ENCODE peak calls at places on chromosomes 6 and 20, in seven cellular contexts. N is right cardiac atrium; R is fibroblast of lung; I is heart right ventricle; L is H9; Z is A549; S is CD8-positive, alpha-beta memory T cell. X is an unnamed sample.

GRCh38 chr20:6848041-6848440 is 80.6 kb downstream of the BMP2 start:
- DNase-seq in N (no peak), R (no peak), I (no peak), L (no peak), Z (no peak), S (no peak), X (no peak)

GRCh38 chr20:58636983-58637421 is 14.1 kb upstream of the STX16 start:
- DNase-seq in N (no peak), R (no peak), I (no peak), L (no peak), Z (no peak), S (no peak), X (no peak)

GRCh38 chr6:170132561-170132991 is 158.3 kb downstream of the DLL1 start:
- DNase-seq in N (no peak), R (no peak), I (no peak), L (no peak), Z (no peak), S (no peak), X (no peak)

GRCh38 chr20:23396961-23397620 is 24.2 kb downstream of the NAPB start:
- DNase-seq in N (no peak), R (peak; percentile 12), I (no peak), L (no peak), Z (no peak), S (no peak), X (no peak)

GRCh38 chr6:27591660-27592059 is 118.8 kb upstream of the ZNF184 start:
- DNase-seq in N (no peak), R (peak; percentile 49), I (no peak), L (peak; percentile 47), Z (no peak), S (no peak), X (no peak)

GRCh38 chr6:42429042-42429574 is 22.6 kb downstream of the TRERF1 start:
- DNase-seq in N (no peak), R (no peak), I (no peak), L (no peak), Z (no peak), S (no peak), X (no peak)

GRCh38 chr6:49333345-49334120 is 129.5 kb downstream of the MMUT start:
- DNase-seq in N (no peak), R (peak; percentile 37), I (no peak), L (no peak), Z (no peak), S (no peak), X (no peak)

GRCh38 chr6:81126150-81126549 is 626.3 kb downstream of the TENT5A start:
- DNase-seq in N (no peak), R (peak; percentile 12), I (no peak), L (no peak), Z (no peak), S (no peak), X (no peak)

GRCh38 chr6:158879180-158879579 is 60.0 kb upstream of the EZR start:
- DNase-seq in N (no peak), R (peak; percentile 92), I (no peak), L (peak; percentile 53), Z (no peak), S (no peak), X (no peak)

GRCh38 chr20:34042286-34042685 is 48.6 kb downstream of the RALY start:
- DNase-seq in N (no peak), R (no peak), I (peak; percentile 41), L (no peak), Z (no peak), S (peak; percentile 4), X (no peak)

GRCh38 chr6:10404799-10405524 is 9.9 kb downstream of the TFAP2A start:
- DNase-seq in N (no peak), R (no peak), I (no peak), L (no peak), Z (no peak), S (no peak), X (no peak)

GRCh38 chr20:9088556-9088955 is 19.7 kb downstream of the PLCB4 start:
- DNase-seq in N (no peak), R (no peak), I (no peak), L (no peak), Z (no peak), S (no peak), X (no peak)

GRCh38 chr20:911882-912600 is 4.1 kb downstream of the ANGPT4 start:
- DNase-seq in N (no peak), R (no peak), I (no peak), L (peak; percentile 56), Z (no peak), S (no peak), X (no peak)

GRCh38 chr20:11651647-11652046 is 266.0 kb upstream of the BTBD3 start:
- DNase-seq in N (no peak), R (no peak), I (no peak), L (no peak), Z (no peak), S (no peak), X (no peak)

GRCh38 chr6:135938588-135939215 is 87.2 kb downstream of the PDE7B start:
- DNase-seq in N (peak; percentile 40), R (peak; percentile 47), I (peak; percentile 36), L (no peak), Z (no peak), S (no peak), X (no peak)

GRCh38 chr6:137756788-137757187 is 110.3 kb upstream of the TNFAIP3 start:
- DNase-seq in N (no peak), R (no peak), I (no peak), L (no peak), Z (no peak), S (no peak), X (no peak)

GRCh38 chr20:10536531-10536930 is 101.4 kb downstream of the SLX4IP start:
- DNase-seq in N (no peak), R (peak; percentile 24), I (no peak), L (peak; percentile 61), Z (no peak), S (no peak), X (no peak)

GRCh38 chr20:8790442-8791074 is 278.3 kb upstream of the PLCB4 start:
- DNase-seq in N (no peak), R (peak; percentile 45), I (peak; percentile 19), L (no peak), Z (peak; percentile 15), S (no peak), X (no peak)

GRCh38 chr20:2290486-2290885 is 5.3 kb upstream of the TGM3 start:
- DNase-seq in N (no peak), R (no peak), I (no peak), L (no peak), Z (no peak), S (no peak), X (no peak)

GRCh38 chr20:18056174-18057105 is 1.3 kb downstream of the OVOL2 start:
- DNase-seq in N (no peak), R (peak; percentile 1), I (no peak), L (peak; percentile 52), Z (no peak), S (no peak), X (no peak)
- H3K27ac ChIP-seq in N (no peak overlapping the region), R (no peak overlapping the region), I (no peak overlapping the region), L (no peak overlapping the region), Z (peak overlapping the region; percentile 35), S (no peak overlapping the region), X (no peak overlapping the region)

GRCh38 chr6:7243188-7243942 is 69.6 kb downstream of the SSR1 start:
- DNase-seq in N (no peak), R (peak; percentile 46), I (peak; percentile 60), L (peak; percentile 57), Z (peak; percentile 54), S (peak; percentile 52), X (no peak)

GRCh38 chr6:7242835-7243187 is 70.2 kb downstream of the SSR1 start:
- DNase-seq in N (no peak), R (no peak), I (no peak), L (no peak), Z (no peak), S (no peak), X (no peak)

GRCh38 chr6:7240351-7240750 is 72.6 kb downstream of the SSR1 start:
- DNase-seq in N (no peak), R (no peak), I (no peak), L (no peak), Z (no peak), S (no peak), X (no peak)

GRCh38 chr6:7241160-7241559 is 71.8 kb downstream of the SSR1 start:
- DNase-seq in N (no peak), R (no peak), I (no peak), L (no peak), Z (no peak), S (no peak), X (no peak)

GRCh38 chr6:7241709-7242645 is 71.0 kb downstream of the SSR1 start:
- DNase-seq in N (no peak), R (peak; percentile 40), I (no peak), L (no peak), Z (no peak), S (no peak), X (no peak)
- H3K27ac ChIP-seq in N (no peak overlapping the region), R (no peak overlapping the region), I (peak overlapping the region; percentile 37), L (no peak overlapping the region), Z (peak overlapping the region; percentile 59), S (no peak overlapping the region), X (no peak overlapping the region)

GRCh38 chr20:38895098-38895949 is 30.9 kb upstream of the FAM83D start:
- DNase-seq in N (no peak), R (no peak), I (no peak), L (no peak), Z (no peak), S (no peak), X (no peak)

GRCh38 chr20:38892091-38892981 is 33.9 kb upstream of the FAM83D start:
- DNase-seq in N (no peak), R (no peak), I (no peak), L (no peak), Z (no peak), S (no peak), X (no peak)

GRCh38 chr20:38893056-38893455 is 33.2 kb upstream of the FAM83D start:
- DNase-seq in N (no peak), R (no peak), I (no peak), L (no peak), Z (no peak), S (no peak), X (no peak)

GRCh38 chr20:38894091-38894847 is 31.9 kb upstream of the FAM83D start:
- DNase-seq in N (peak; percentile 43), R (peak; percentile 3), I (peak; percentile 38), L (no peak), Z (peak; percentile 71), S (no peak), X (no peak)

GRCh38 chr20:38893485-38894090 is 32.6 kb upstream of the FAM83D start:
- DNase-seq in N (peak; percentile 49), R (peak; percentile 8), I (peak; percentile 52), L (peak; percentile 88), Z (peak; percentile 83), S (peak; percentile 78), X (peak; percentile 38)
- H3K27ac ChIP-seq in N (no peak overlapping the region), R (no peak overlapping the region), I (no peak overlapping the region), L (no peak overlapping the region), Z (peak overlapping the region; percentile 76), S (peak overlapping the region; percentile 56), X (peak overlapping the region; percentile 98)

GRCh38 chr6:151026021-151026663 is 160.6 kb downstream of the MTHFD1L start:
- DNase-seq in N (no peak), R (peak; percentile 23), I (no peak), L (no peak), Z (no peak), S (no peak), X (no peak)
- H3K27ac ChIP-seq in N (no peak overlapping the region), R (no peak overlapping the region), I (no peak overlapping the region), L (no peak overlapping the region), Z (peak overlapping the region; percentile 77), S (no peak overlapping the region), X (no peak overlapping the region)

GRCh38 chr6:13454286-13455221 is 32.8 kb downstream of the GFOD1 start:
- DNase-seq in N (no peak), R (peak; percentile 73), I (peak; percentile 58), L (no peak), Z (no peak), S (peak; percentile 75), X (peak; percentile 72)
- H3K27ac ChIP-seq in N (peak overlapping the region; percentile 57), R (no peak overlapping the region), I (peak overlapping the region; percentile 73), L (no peak overlapping the region), Z (peak overlapping the region; percentile 58), S (peak overlapping the region; percentile 21), X (peak overlapping the region; percentile 2)